ENCODE peak calls at places on chromosomes 7 and 10, in four cellular contexts. F is IMR-90, X is K562, Q is keratinocyte. L is an unnamed sample. For H3K9me1, the result is how much of the 10 kb centered on the place peaks cover.

GRCh38 chr10:51879238-51879637 is 179.8 kb upstream of the CSTF2T start:
- DNase-seq in Q (peak), F (peak), X (no peak), L (peak)

GRCh38 chr10:59857049-59857448 is 49.3 kb downstream of the CCDC6 start:
- DNase-seq in Q (no peak), X (no peak), F (peak), L (no peak)

GRCh38 chr10:3754727-3755439 is 30.1 kb downstream of the KLF6 start:
- DNase-seq in F (peak), X (peak), Q (peak), L (peak)

GRCh38 chr10:101690461-101690860 is 4.5 kb downstream of the FBXW4 start:
- DNase-seq in Q (no peak), F (no peak), X (no peak), L (no peak)

GRCh38 chr10:2284071-2284470 is 546.7 kb upstream of the ADARB2 start:
- DNase-seq in Q (no peak), X (no peak), F (no peak), L (no peak)

GRCh38 chr10:113937756-113938155 is 83.3 kb downstream of the NHLRC2 start:
- DNase-seq in Q (no peak), X (no peak), F (no peak), L (no peak)

GRCh38 chr10:5272065-5272803 is 75.6 kb downstream of the AKR1C4 start:
- DNase-seq in F (no peak), X (no peak), Q (no peak), L (no peak)

GRCh38 chr7:41786943-41787342 is 84.1 kb upstream of the INHBA start:
- DNase-seq in Q (no peak), F (no peak), X (no peak), L (no peak)

GRCh38 chr7:28144266-28144665 is 36.3 kb downstream of the JAZF1 start:
- DNase-seq in F (no peak), Q (no peak), X (no peak), L (peak)

GRCh38 chr10:62732841-62733653 is 71.5 kb upstream of the ADO start:
- DNase-seq in F (peak), X (no peak), Q (peak), L (no peak)

GRCh38 chr7:108235451-108236061 is 105.4 kb upstream of the LAMB4 start:
- DNase-seq in Q (no peak), F (peak), X (no peak), L (no peak)

GRCh38 chr7:101862280-101863220 is 45.1 kb downstream of the CUX1 start:
- DNase-seq in F (peak), Q (no peak), X (peak), L (no peak)

GRCh38 chr7:84674236-84674913 is 479.8 kb upstream of the SEMA3A start:
- DNase-seq in X (no peak), F (no peak), Q (no peak), L (peak)

GRCh38 chr10:77405771-77406241 is 231.8 kb downstream of the KCNMA1 start:
- DNase-seq in F (peak), X (peak), Q (no peak), L (peak)

GRCh38 chr7:159115601-159116501 is 28.8 kb downstream of the VIPR2 start:
- DNase-seq in F (no peak), X (no peak), Q (no peak), L (no peak)

GRCh38 chr7:120675076-120675475 is 182.9 kb downstream of the TSPAN12 start:
- DNase-seq in Q (no peak), F (no peak), X (no peak), L (no peak)
- H3K4me3 ChIP-seq in Q (no peak), F (no peak), X (no peak), L (no peak)

GRCh38 chr10:21257191-21257590 is 268.3 kb downstream of the SKIDA1 start:
- DNase-seq in Q (no peak), F (no peak), X (no peak), L (no peak)
- H3K9me1 ChIP-seq in Q (under half), F (under half), X (under half), L (under half)

GRCh38 chr10:86400705-86401587 is 34.4 kb upstream of the GRID1 start:
- DNase-seq in X (no peak), Q (no peak), F (no peak), L (no peak)
- H3K4me3 ChIP-seq in X (peak), Q (peak), F (peak), L (no peak)

GRCh38 chr10:93687737-93688136 is 14.7 kb downstream of the FRA10AC1 start:
- DNase-seq in X (no peak), F (no peak), Q (no peak), L (no peak)
- H3K9me1 ChIP-seq in X (under half), F (under half), Q (under half), L (under half)

GRCh38 chr7:100088095-100088620 is 611 bp upstream of the COPS6 start:
- DNase-seq in X (no peak), F (no peak), Q (no peak), L (no peak)
- H3K4me3 ChIP-seq in X (peak), F (peak), Q (peak), L (no peak)

GRCh38 chr10:121130382-121130781 is 279.2 kb downstream of the WDR11 start:
- DNase-seq in X (no peak), Q (no peak), F (no peak), L (no peak)
- H3K9me1 ChIP-seq in X (under half), Q (under half), F (under half), L (under half)

DNA sequence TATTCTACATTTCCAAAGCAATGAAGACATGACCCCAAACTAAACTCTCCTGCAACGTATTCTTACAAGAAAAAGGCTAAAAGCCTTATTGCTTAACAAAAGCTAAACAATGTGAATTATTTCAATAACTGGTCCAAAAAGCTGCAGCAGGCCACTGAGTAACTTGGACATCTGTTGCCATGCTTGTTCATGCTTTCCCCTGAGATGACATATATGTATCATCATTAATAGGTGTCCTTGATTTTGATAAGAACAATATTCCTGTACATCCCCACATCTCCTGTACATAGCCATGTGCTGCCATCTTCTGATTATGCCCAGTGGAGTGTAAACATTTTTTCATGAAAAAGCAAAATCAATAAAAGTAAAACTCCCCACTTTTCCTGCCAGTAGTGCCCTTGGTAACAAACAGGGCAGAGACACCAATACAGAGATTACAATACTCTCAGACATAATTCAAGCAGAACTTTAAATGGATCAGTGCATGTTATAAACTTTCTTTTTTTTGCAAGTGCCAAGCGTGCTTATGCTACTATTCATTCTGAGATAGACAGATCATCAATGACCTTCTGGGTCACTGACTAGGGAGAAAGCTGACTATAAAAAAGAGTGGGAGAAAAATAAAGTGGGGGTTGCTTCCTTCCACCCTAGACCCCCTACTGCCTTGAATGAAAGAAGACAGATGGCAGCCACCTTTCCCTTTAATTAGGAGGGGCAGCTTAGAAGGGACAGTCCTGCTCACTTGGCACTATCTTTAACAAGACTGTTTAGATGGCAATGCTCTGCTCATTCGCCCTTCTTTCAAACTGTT is 205.5 kb upstream of the KLF14 start:
- DNase-seq in X (peak), Q (no peak), F (peak), L (no peak)
- H3K4me3 ChIP-seq in X (no peak), Q (peak), F (peak), L (no peak)

DNA sequence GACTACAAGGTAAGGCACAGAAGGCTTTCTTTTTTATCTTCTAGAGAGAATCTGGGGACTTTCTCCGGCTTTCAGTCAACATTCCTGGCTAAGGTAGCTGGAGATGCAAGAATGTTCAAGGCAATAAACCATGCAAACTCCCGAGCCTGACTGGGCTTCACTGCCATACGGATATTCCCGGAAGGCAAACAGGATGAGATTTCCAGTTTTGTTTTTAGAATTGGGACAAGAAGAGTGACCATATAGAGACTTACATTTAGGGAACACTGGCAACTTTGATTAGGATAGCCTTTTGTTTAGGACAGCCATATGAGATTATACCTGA is 269 bp downstream of the CALD1 start:
- DNase-seq in X (no peak), Q (no peak), F (no peak), L (no peak)
- H3K9me1 ChIP-seq in X (under half), Q (under half), F (under half), L (under half)

GRCh38 chr7:106518986-106519385 is 142.0 kb downstream of the CCDC71L start:
- DNase-seq in F (no peak), Q (no peak), X (no peak), L (no peak)
- H3K4me3 ChIP-seq in F (no peak), Q (no peak), X (no peak), L (no peak)

GRCh38 chr10:42738669-42739068 is 43.9 kb upstream of the BMS1 start:
- DNase-seq in X (no peak), Q (no peak), F (no peak), L (no peak)

GRCh38 chr10:42732266-42732665 is 50.3 kb upstream of the BMS1 start:
- DNase-seq in Q (no peak), X (no peak), F (no peak), L (no peak)

GRCh38 chr10:42734537-42734936 is 48.1 kb upstream of the BMS1 start:
- DNase-seq in X (no peak), Q (no peak), F (no peak), L (no peak)
- H3K9me1 ChIP-seq in X (under half), Q (under half), F (under half), L (under half)

L was measured in endothelial cell of umbilical vein.